ENCODE peak calls at places on chromosomes 13 and 19, in seven cellular contexts. E is psoas muscle; A is A549; Q is PC-3; F is HepG2; C is HCT116; N is CD8-positive, alpha-beta T cell. U is an unnamed sample. For H3K4me1, the result is how much of the 10 kb centered on the place peaks cover.

GRCh38 chr13:98083507-98083906 is 59.4 kb upstream of the FARP1 start:
- DNase-seq in E (no peak), N (no peak), Q (peak), F (no peak), A (no peak), C (no peak), U (peak)

GRCh38 chr19:55442372-55443044 is 592 bp downstream of the SHISA7 start:
- DNase-seq in A (no peak), N (no peak), C (no peak), Q (no peak), E (no peak), F (no peak), U (no peak)

GRCh38 chr19:18233224-18233825 is 7.1 kb upstream of the PDE4C start:
- DNase-seq in F (peak), N (peak), A (peak), Q (peak), C (no peak), E (peak), U (no peak)

GRCh38 chr13:112702983-112703379 is 13.1 kb downstream of the ATP11A start:
- DNase-seq in Q (no peak), C (no peak), A (no peak), N (no peak), E (peak), F (no peak), U (no peak)

GRCh38 chr19:45172173-45172572 is 5.9 kb downstream of the TRAPPC6A start:
- DNase-seq in Q (no peak), E (no peak), A (no peak), C (no peak), N (no peak), F (no peak), U (no peak)

GRCh38 chr13:38880397-38880796 is 110.2 kb downstream of the STOML3 start:
- DNase-seq in E (no peak), F (no peak), C (no peak), N (no peak), A (no peak), Q (no peak), U (no peak)

GRCh38 chr13:106103779-106104178 is 431.7 kb downstream of the EFNB2 start:
- DNase-seq in C (peak), N (no peak), E (no peak), F (no peak), A (peak), Q (peak), U (no peak)

GRCh38 chr13:107715496-107715895 is 499.8 kb downstream of the LIG4 start:
- DNase-seq in F (no peak), C (no peak), N (no peak), Q (no peak), E (no peak), A (no peak), U (no peak)

GRCh38 chr19:582497-583197 is 7.0 kb upstream of the HCN2 start:
- DNase-seq in N (no peak), F (no peak), E (no peak), C (no peak), A (no peak), Q (no peak), U (no peak)

GRCh38 chr13:21825186-21825585 is 154.3 kb downstream of the FGF9 start:
- DNase-seq in Q (no peak), F (peak), A (no peak), E (no peak), N (no peak), C (no peak), U (no peak)

GRCh38 chr19:33290956-33291622 is 11.2 kb downstream of the CEBPA start:
- DNase-seq in N (no peak), E (peak), F (no peak), Q (peak), A (peak), C (no peak), U (peak)

GRCh38 chr19:30719189-30719990 is 347.2 kb downstream of the ZNF536 start:
- DNase-seq in N (no peak), C (no peak), E (peak), F (no peak), Q (no peak), A (no peak), U (peak)

GRCh38 chr19:16726916-16727315 is 7.3 kb downstream of the NWD1 start:
- DNase-seq in A (no peak), N (no peak), C (no peak), F (no peak), Q (no peak), E (no peak), U (no peak)

GRCh38 chr19:36236946-36237310 is 22.0 kb downstream of the ZNF146 start:
- DNase-seq in Q (no peak), F (no peak), E (no peak), A (no peak), N (no peak), C (no peak), U (no peak)

DNA sequence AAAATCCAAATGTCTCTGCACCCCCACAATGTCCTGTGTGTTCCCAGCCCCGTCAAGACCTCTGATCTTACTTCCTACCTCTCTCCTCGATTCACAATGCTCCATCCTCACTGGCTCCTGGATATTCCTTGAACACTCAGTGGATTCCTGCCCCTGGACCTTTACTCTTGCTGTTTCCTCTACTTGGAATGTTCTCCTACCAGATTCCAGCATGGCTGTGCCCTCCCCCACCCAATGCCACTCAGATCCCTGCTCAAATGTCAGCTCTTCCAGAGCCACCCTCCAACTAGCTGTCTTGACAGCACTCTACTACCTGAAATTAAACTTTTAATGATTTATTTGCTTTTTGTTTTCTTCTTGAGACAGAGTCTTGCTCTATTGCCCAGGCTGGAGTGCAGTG is 107.4 kb downstream of the KLF5 start:
- DNase-seq in A (no peak), F (no peak), N (no peak), Q (no peak), E (no peak), C (no peak), U (no peak)
- H3K27ac ChIP-seq in A (no peak), F (no peak), N (no peak), Q (no peak), E (no peak), C (no peak), U (peak)

DNA sequence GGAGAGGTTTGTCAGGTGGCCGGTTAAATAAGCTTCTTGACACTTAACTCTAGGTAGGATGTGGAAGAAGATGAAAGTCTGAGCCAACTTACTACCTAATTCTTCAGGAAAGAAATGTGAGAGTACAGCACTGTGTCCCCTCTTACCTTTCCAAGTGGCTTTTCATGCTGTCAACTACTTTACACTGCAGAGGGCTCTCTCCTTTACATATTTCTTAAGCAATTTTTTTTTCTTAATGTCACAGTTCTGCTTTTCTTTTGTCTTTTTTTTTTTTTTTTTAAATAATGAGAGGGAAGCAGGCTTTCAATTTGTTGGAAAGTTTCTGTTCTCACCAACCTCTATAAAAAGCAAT is 212.7 kb upstream of the MIR17HG start:
- DNase-seq in C (no peak), A (no peak), Q (no peak), N (no peak), F (no peak), E (no peak), U (no peak)
- H3K4me1 ChIP-seq in C (under half), A (under half), Q (under half), N (under half), F (under half), E (under half), U (under half)

DNA sequence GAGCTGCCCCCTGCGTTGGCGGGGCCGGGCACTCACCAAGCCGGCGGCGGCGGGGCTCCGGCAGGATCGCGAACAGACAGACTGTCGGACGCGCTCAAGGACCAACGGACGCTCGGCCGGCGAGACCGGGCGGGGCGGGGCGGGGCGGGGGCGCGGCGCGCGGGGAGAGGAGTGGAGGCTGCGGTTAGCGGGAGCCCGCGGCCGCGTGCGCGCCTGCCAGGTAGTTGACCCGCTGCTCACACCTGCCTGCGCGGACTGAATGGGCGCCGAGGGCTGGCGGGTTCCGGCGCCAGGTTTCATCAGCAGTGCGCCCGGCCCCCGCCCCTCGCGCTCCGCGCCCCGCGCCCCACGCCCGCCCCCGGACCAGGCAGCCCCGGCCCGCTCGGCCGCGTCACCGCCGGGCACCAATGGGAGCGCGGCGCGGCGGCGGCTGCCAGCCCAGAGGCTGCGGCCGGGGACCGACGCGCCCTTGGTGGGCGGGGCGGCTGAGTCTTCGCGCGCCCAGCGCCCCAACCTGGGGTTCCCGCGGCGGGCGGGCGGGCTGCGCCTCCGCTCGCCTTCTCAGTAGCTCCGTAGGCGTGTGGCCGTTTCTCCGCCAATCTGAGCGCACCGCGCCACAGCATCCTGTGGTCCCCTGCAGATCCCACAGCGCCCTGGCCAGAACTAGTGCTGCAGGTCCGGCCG is at the start of gene SLC7A1:
- DNase-seq in N (peak), Q (peak), F (peak), C (peak), E (peak), A (peak), U (no peak)
- TF ChIP-seq CTCF in N (no peak), Q (no peak), F (no peak), C (no peak), E (no peak), A (no peak), U (peak)

DNA sequence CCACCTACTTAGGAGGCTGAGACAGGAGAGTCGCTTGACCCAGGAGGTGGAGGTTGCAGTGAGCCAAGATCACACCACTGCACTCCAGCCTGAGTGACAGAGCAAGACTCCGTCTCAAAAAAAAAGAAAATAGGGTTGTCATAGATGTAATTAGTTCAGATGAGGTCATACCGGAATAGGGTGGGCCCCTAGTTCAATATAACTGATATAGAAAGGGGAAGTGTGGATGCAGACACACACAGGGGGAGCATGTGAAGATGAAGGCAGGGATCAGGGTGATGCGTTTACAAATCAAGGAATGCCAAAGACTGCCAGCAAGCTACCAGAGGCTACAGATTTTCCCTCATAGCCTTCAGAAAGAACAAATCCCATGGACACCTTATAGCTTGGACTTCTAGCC is 24.3 kb upstream of the EEF1AKMT1 start:
- DNase-seq in F (no peak), N (no peak), A (no peak), E (no peak), Q (no peak), C (no peak), U (no peak)
- H3K27ac ChIP-seq in F (no peak), N (no peak), A (no peak), E (peak), Q (no peak), C (no peak), U (no peak)

GRCh38 chr19:39412100-39412866 is at the start of gene PLEKHG2:
- DNase-seq in E (peak), N (peak), C (peak), Q (peak), F (peak), A (peak), U (peak)

GRCh38 chr19:39412867-39413268 is 399 bp downstream of the PLEKHG2 start:
- DNase-seq in E (no peak), C (no peak), N (no peak), F (no peak), Q (no peak), A (no peak), U (no peak)

GRCh38 chr19:39411832-39412099 is 703 bp upstream of the PLEKHG2 start:
- DNase-seq in N (peak), C (peak), Q (peak), A (peak), F (peak), E (peak), U (peak)

GRCh38 chr19:39413903-39414608 is 1.6 kb downstream of the PLEKHG2 start:
- DNase-seq in A (peak), F (peak), E (peak), Q (no peak), N (no peak), C (no peak), U (no peak)

DNA sequence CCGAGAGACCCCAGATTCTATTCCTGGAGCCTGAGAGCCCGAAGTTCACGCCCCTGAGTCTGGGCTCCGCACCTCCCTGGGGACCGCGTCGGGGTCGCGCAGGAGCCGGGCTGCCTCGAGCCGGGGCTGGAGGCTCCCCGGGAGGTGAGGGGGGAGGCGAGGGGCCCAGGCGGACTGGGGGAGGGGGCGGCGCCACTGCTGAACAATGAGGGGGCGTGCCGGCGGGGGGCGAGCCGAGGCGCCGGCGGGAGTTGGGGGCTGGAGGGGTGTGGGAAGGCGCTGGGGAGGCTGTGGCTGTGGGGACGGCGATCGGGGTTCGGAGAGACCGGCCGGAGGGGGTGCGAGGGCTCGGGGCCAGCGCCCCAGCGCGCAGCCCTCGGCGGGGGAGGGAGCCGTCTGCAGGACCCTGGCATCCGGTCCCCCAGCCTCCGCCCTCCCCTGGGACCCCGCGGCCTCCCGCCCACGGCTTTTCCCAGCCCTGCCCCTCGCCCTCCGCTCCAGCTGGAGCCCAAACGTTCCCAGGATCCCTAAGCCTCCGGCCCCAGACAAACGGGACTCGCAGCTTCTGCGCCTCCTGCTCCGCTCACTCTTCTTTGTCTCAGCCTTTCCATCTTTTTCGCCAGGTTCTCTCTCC is 917 bp downstream of the PLEKHG2 start:
- DNase-seq in F (no peak), A (peak), N (no peak), C (no peak), E (peak), Q (no peak), U (no peak)
- H3K4me1 ChIP-seq in F (half or more), A (under half), N (under half), C (under half), E (under half), Q (under half), U (under half)

GRCh38 chr19:8004723-8005513 is 523 bp downstream of the ELAVL1 start:
- DNase-seq in Q (peak), E (no peak), N (no peak), C (no peak), A (no peak), F (no peak), U (no peak)

GRCh38 chr19:8001995-8002849 is 3.2 kb downstream of the ELAVL1 start:
- DNase-seq in F (peak), A (peak), N (peak), C (peak), Q (peak), E (peak), U (peak)

GRCh38 chr19:8004001-8004400 is 1.4 kb downstream of the ELAVL1 start:
- DNase-seq in Q (no peak), N (no peak), C (no peak), F (no peak), A (no peak), E (no peak), U (no peak)

GRCh38 chr19:8001651-8001994 is 3.8 kb downstream of the ELAVL1 start:
- DNase-seq in A (no peak), C (no peak), F (no peak), N (no peak), Q (no peak), E (no peak), U (no peak)

GRCh38 chr19:8005534-8006256 is at the start of gene ELAVL1:
- DNase-seq in N (peak), E (peak), Q (peak), C (peak), A (peak), F (peak), U (peak)
- TF ChIP-seq CTCF in N (no peak), E (no peak), Q (no peak), C (no peak), A (no peak), F (no peak), U (no peak)

GRCh38 chr19:10641248-10641647 is 12.9 kb upstream of the ILF3 start:
- DNase-seq in C (no peak), F (no peak), N (no peak), A (no peak), Q (no peak), E (no peak), U (no peak)

GRCh38 chr19:10643166-10643967 is 10.8 kb upstream of the ILF3 start:
- DNase-seq in F (no peak), C (no peak), N (no peak), Q (no peak), E (no peak), A (no peak), U (no peak)

GRCh38 chr19:10642473-10642872 is 11.7 kb upstream of the ILF3 start:
- DNase-seq in C (no peak), E (no peak), N (no peak), A (no peak), F (no peak), Q (no peak), U (no peak)

GRCh38 chr19:10644351-10645007 is 9.7 kb upstream of the ILF3 start:
- DNase-seq in C (peak), E (peak), F (peak), N (peak), A (peak), Q (peak), U (no peak)

GRCh38 chr19:10643968-10644290 is 10.2 kb upstream of the ILF3 start:
- DNase-seq in F (no peak), Q (no peak), E (no peak), A (no peak), C (no peak), N (no peak), U (no peak)
- H3K27ac ChIP-seq in F (peak), Q (no peak), E (peak), A (no peak), C (no peak), N (no peak), U (no peak)

GRCh38 chr13:109708014-109708617 is 78.3 kb downstream of the IRS2 start:
- DNase-seq in Q (no peak), N (no peak), E (no peak), A (no peak), F (no peak), C (no peak), U (no peak)

GRCh38 chr13:109706015-109706715 is 80.2 kb downstream of the IRS2 start:
- DNase-seq in N (no peak), E (no peak), Q (no peak), A (no peak), C (no peak), F (no peak), U (no peak)

GRCh38 chr13:109707044-109707794 is 79.2 kb downstream of the IRS2 start:
- DNase-seq in N (no peak), F (no peak), Q (no peak), E (no peak), A (no peak), C (no peak), U (no peak)

GRCh38 chr13:109703250-109703649 is 83.1 kb downstream of the IRS2 start:
- DNase-seq in Q (no peak), A (no peak), N (no peak), F (no peak), E (no peak), C (no peak), U (no peak)

GRCh38 chr13:109704771-109705628 is 81.4 kb downstream of the IRS2 start:
- DNase-seq in C (no peak), Q (peak), A (peak), N (no peak), F (no peak), E (peak), U (no peak)
- H3K4me1 ChIP-seq in C (under half), Q (under half), A (under half), N (under half), F (under half), E (under half), U (under half)

DNA sequence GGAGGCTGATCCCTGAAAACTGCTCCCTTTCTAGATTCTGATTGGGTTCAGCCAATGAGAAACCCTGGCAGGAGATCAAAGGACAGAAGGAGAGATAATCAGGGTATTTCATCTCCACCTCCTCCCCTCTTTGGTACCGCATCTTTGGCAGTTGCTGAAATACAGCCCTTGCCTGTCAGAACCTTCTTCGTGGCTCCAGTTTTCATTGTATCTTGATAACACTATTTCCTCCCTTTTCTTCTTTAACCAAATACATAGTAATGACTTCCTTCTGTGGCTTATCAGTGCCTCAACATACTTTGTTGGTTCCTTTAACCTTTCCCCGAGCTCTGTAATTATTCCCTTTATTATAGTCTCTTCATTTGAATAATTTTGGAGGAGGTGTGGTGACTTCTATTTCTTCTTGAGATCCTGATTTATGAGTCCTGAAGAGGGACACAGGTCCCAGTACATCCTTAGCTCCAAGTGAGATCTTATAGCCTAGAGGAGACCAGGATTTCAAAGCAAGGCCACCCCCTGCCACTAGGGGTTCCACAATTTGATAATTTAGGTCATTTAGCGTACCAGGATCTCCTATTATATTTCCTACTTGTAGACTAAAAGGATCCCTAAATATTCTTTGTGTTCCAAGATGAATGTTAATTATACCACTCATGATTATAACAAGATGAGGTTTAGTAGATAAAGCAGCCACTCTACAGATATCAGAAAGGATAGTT is 98.0 kb downstream of the EDNRB start:
- DNase-seq in F (no peak), A (no peak), Q (peak), C (no peak), N (no peak), E (no peak), U (no peak)
- TF ChIP-seq CTCF in F (no peak), A (no peak), Q (peak), C (no peak), N (no peak), E (no peak), U (no peak)